ENCODE peak calls at places on chromosomes 13 and 19, in six cellular contexts. G, N, Q, O, Y and M are unnamed samples.

GRCh38 chr13:112456138-112457056 is 80.2 kb downstream of the SPACA7 start:
- DNase-seq in O (no peak), Y (no peak), G (peak), N (no peak), Q (no peak), M (no peak)

GRCh38 chr13:47875206-47875605 is 125.9 kb downstream of the SUCLA2 start:
- DNase-seq in O (no peak), N (no peak), Y (no peak), Q (no peak), G (no peak), M (no peak)

GRCh38 chr19:44729516-44730033 is 18.9 kb upstream of the BCL3 start:
- DNase-seq in O (no peak), Q (no peak), G (no peak), Y (no peak), N (no peak), M (no peak)

GRCh38 chr19:38505958-38506357 is 72.5 kb downstream of the RYR1 start:
- DNase-seq in G (no peak), Q (no peak), O (no peak), N (no peak), Y (no peak), M (no peak)

GRCh38 chr19:43532571-43532961 is 422 bp upstream of the ZNF575 start:
- DNase-seq in N (no peak), G (peak), O (peak), Q (no peak), Y (no peak), M (peak)

GRCh38 chr13:85974604-85975366 is 175.6 kb upstream of the SLITRK6 start:
- DNase-seq in G (no peak), O (no peak), Y (no peak), N (no peak), Q (no peak), M (no peak)

GRCh38 chr19:40139533-40140287 is 49.0 kb upstream of the ZNF780A start:
- DNase-seq in O (peak), Y (no peak), Q (peak), N (peak), G (no peak), M (peak)

GRCh38 chr13:38024431-38024830 is 154.9 kb upstream of the TRPC4 start:
- DNase-seq in Q (no peak), N (no peak), G (no peak), O (no peak), Y (no peak), M (no peak)

GRCh38 chr13:106567421-106568224 is at the start of gene ARGLU1:
- DNase-seq in N (peak), Q (peak), G (peak), O (peak), Y (peak), M (peak)

GRCh38 chr13:20391597-20392452 is 133.8 kb downstream of the CRYL1 start:
- DNase-seq in Q (peak), O (peak), N (no peak), Y (no peak), G (peak), M (no peak)

DNA sequence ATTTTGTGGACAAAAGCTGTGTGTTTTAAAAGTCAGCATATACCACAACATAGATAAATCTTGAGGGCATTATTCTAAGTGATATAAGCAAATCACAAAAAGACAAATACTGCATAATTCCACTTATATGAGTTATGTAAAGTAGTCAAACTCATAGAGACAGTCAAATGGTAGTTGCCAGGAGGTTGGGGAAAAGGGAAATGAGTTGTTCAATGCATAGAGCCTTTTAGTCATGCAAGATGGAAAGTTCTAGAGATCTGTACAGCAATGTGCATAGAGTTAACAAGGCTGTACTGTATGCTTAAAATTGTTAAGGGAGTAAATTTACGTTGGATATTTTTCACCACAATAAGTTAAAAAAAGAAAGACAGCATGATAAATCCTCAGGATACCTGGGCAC is 244.7 kb downstream of the DCT start:
- DNase-seq in O (no peak), Y (no peak), N (no peak), G (no peak), Q (no peak), M (no peak)
- TF ChIP-seq CTCF in O (no peak), Y (no peak), N (no peak), G (no peak), Q (no peak), M (no peak)

GRCh38 chr19:46116121-46116520 is 8.4 kb downstream of the IGFL3 start:
- DNase-seq in O (no peak), Q (no peak), Y (no peak), N (no peak), G (no peak), M (no peak)

GRCh38 chr19:46112527-46112926 is 12.0 kb downstream of the IGFL3 start:
- DNase-seq in Y (no peak), N (no peak), O (no peak), Q (no peak), G (no peak), M (no peak)

GRCh38 chr19:46113726-46114125 is 10.8 kb downstream of the IGFL3 start:
- DNase-seq in O (no peak), G (no peak), N (no peak), Y (no peak), Q (no peak), M (no peak)

GRCh38 chr19:46115396-46116109 is 8.9 kb downstream of the IGFL3 start:
- DNase-seq in N (peak), G (no peak), Q (no peak), Y (no peak), O (peak), M (peak)

GRCh38 chr19:46118136-46118535 is 6.4 kb downstream of the IGFL3 start:
- DNase-seq in G (no peak), O (no peak), Y (no peak), N (no peak), Q (no peak), M (no peak)
- TF ChIP-seq CTCF in G (no peak), O (no peak), Y (no peak), N (no peak), Q (no peak), M (no peak)

GRCh38 chr13:98099627-98100026 is 43.3 kb upstream of the FARP1 start:
- DNase-seq in G (no peak), Y (no peak), Q (no peak), N (no peak), O (no peak), M (no peak)
- TF ChIP-seq CTCF in G (no peak), Y (no peak), Q (no peak), N (no peak), O (no peak), M (no peak)

GRCh38 chr13:81609335-81609734 is 1268.4 kb upstream of the SPRY2 start:
- DNase-seq in O (no peak), G (no peak), N (no peak), Y (no peak), Q (no peak), M (no peak)

GRCh38 chr13:81606074-81606473 is 1265.1 kb upstream of the SPRY2 start:
- DNase-seq in Q (no peak), G (no peak), O (no peak), N (no peak), Y (no peak), M (no peak)

GRCh38 chr13:81610613-81611012 is 1269.7 kb upstream of the SPRY2 start:
- DNase-seq in Y (no peak), O (no peak), Q (no peak), N (peak), G (no peak), M (no peak)
- TF ChIP-seq CTCF in Y (no peak), O (no peak), Q (no peak), N (peak), G (no peak), M (no peak)